ENCODE peak calls at places on chromosome 18, in five cellular contexts. D, Q, K, W and L are unnamed samples.
A peak's percentile ranks its signal among the peaks of the same experiment; 100 is the strongest.

GRCh38 chr18:25349926-25350560 is 1.9 kb downstream of the ZNF521 start:
- DNase-seq in Q (no peak), D (no peak), W (no peak), K (no peak), L (no peak)

GRCh38 chr18:2027026-2027425 is 544.3 kb downstream of the METTL4 start:
- DNase-seq in D (no peak), K (no peak), Q (no peak), W (no peak), L (no peak)

GRCh38 chr18:49904871-49905555 is 91.7 kb upstream of the ACAA2 start:
- DNase-seq in D (no peak), W (no peak), K (no peak), Q (no peak), L (no peak)

GRCh38 chr18:6452194-6452593 is 37.5 kb upstream of the L3MBTL4 start:
- DNase-seq in D (no peak), K (no peak), Q (no peak), W (no peak), L (no peak)

GRCh38 chr18:26503382-26503781 is 45.0 kb downstream of the KCTD1 start:
- DNase-seq in D (no peak), Q (no peak), W (peak; percentile 31), K (no peak), L (no peak)

GRCh38 chr18:62044490-62045000 is 142.3 kb downstream of the PIGN start:
- DNase-seq in Q (no peak), W (no peak), K (no peak), D (no peak), L (no peak)

GRCh38 chr18:26747131-26747475 is 118.4 kb downstream of the AQP4 start:
- DNase-seq in Q (no peak), K (no peak), W (peak; percentile 7), D (no peak), L (no peak)

GRCh38 chr18:46536215-46536874 is 120.7 kb downstream of the LOXHD1 start:
- DNase-seq in Q (no peak), K (peak; percentile 35), W (no peak), D (no peak), L (no peak)

GRCh38 chr18:23837591-23837990 is 148.3 kb downstream of the LAMA3 start:
- DNase-seq in D (no peak), K (no peak), Q (no peak), W (peak; percentile 89), L (no peak)

GRCh38 chr18:55510809-55511208 is 77.2 kb downstream of the TCF4 start:
- DNase-seq in Q (no peak), K (no peak), W (peak; percentile 99), D (no peak), L (no peak)

GRCh38 chr18:2905802-2906521 is 59.2 kb downstream of the EMILIN2 start:
- DNase-seq in W (peak; percentile 47), Q (peak; percentile 87), K (peak; percentile 41), D (peak; percentile 30), L (peak; percentile 11)

GRCh38 chr18:62337336-62337735 is 12.2 kb downstream of the TNFRSF11A start:
- DNase-seq in Q (no peak), D (no peak), W (no peak), K (no peak), L (no peak)

GRCh38 chr18:67608909-67609308 is 92.4 kb upstream of the DSEL start:
- DNase-seq in W (peak; percentile 69), K (no peak), D (no peak), Q (no peak), L (no peak)

GRCh38 chr18:6885992-6886823 is 156.7 kb downstream of the ARHGAP28 start:
- DNase-seq in Q (no peak), W (peak; percentile 70), K (peak; percentile 27), D (peak; percentile 55), L (peak; percentile 16)

GRCh38 chr18:24354278-24354677 is 43.3 kb downstream of the OSBPL1A start:
- DNase-seq in K (no peak), D (no peak), W (no peak), Q (no peak), L (no peak)

GRCh38 chr18:62852851-62853250 is 137.5 kb downstream of the PHLPP1 start:
- DNase-seq in K (no peak), Q (no peak), D (no peak), W (peak; percentile 55), L (no peak)

GRCh38 chr18:5970032-5970431 is 74.7 kb upstream of the TMEM200C start:
- DNase-seq in W (no peak), Q (no peak), D (no peak), K (no peak), L (no peak)

GRCh38 chr18:21740474-21740723 is 193 bp upstream of the MIB1 start:
- DNase-seq in D (no peak), Q (peak; percentile 99), W (no peak), K (peak; percentile 65), L (no peak)

GRCh38 chr18:50058731-50059130 is 136.2 kb downstream of the MYO5B start:
- DNase-seq in W (no peak), D (no peak), K (no peak), Q (no peak), L (no peak)

GRCh38 chr18:616380-616995 is 19.7 kb downstream of the CLUL1 start:
- DNase-seq in Q (no peak), W (peak; percentile 73), D (peak; percentile 13), K (peak; percentile 36), L (peak; percentile 27)

GRCh38 chr18:48940854-48941531 is 9.8 kb downstream of the SMAD7 start:
- DNase-seq in K (no peak), W (no peak), D (no peak), Q (peak; percentile 71), L (no peak)

GRCh38 chr18:31154186-31154585 is 8.5 kb downstream of the DSC1 start:
- DNase-seq in Q (no peak), W (no peak), K (no peak), D (no peak), L (no peak)

GRCh38 chr18:48843162-48843561 is 107.6 kb downstream of the SMAD7 start:
- DNase-seq in D (no peak), Q (peak; percentile 37), K (no peak), W (no peak), L (no peak)

GRCh38 chr18:25830787-25831186 is 259.6 kb downstream of the SS18 start:
- DNase-seq in W (peak; percentile 71), Q (no peak), K (no peak), D (no peak), L (peak; percentile 36)

GRCh38 chr18:77131652-77132368 is 773 bp downstream of the MBP start:
- DNase-seq in Q (peak; percentile 91), W (peak; percentile 32), D (peak; percentile 73), K (no peak), L (no peak)

GRCh38 chr18:54181856-54182612 is 42.4 kb downstream of the MBD2 start:
- DNase-seq in D (no peak), K (no peak), W (peak; percentile 43), Q (no peak), L (no peak)

GRCh38 chr18:8895341-8895740 is 190.0 kb downstream of the MTCL1 start:
- DNase-seq in Q (no peak), D (no peak), K (no peak), W (no peak), L (no peak)

GRCh38 chr18:8895987-8896619 is 190.7 kb downstream of the MTCL1 start:
- DNase-seq in Q (no peak), K (no peak), W (peak; percentile 75), D (no peak), L (peak; percentile 78)

GRCh38 chr18:8900552-8900951 is 195.2 kb downstream of the MTCL1 start:
- DNase-seq in D (no peak), Q (no peak), W (no peak), K (no peak), L (no peak)

GRCh38 chr18:8901019-8901418 is 195.7 kb downstream of the MTCL1 start:
- DNase-seq in K (no peak), Q (no peak), D (no peak), W (no peak), L (no peak)

DNA sequence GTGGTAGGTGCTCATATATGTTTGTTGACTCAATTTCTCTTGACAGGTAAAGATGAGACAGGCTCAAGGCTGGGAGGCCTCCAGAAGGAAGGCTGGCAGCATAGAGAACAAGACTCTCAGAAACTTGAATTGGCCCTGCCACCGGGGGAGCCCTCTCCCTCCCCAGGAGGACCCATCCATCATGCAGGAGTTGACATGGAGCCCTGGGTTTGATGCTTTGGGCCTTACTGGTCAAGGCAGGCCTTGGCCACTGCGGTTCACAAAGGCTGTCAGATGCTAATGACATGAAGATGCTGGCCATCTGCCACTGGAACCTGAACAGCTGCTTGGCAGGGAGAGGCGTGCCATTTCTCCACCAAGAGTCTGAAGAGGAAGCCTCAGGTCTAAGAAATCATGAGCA is 193.6 kb downstream of the MTCL1 start:
- DNase-seq in D (peak; percentile 46), K (no peak), W (no peak), Q (no peak), L (no peak)
- TF ChIP-seq CTCF in D (no peak), K (no peak), W (no peak), Q (no peak), L (no peak)

GRCh38 chr18:35939166-35939565 is 33.3 kb upstream of the RMP24 start:
- DNase-seq in W (peak; percentile 6), K (no peak), D (no peak), Q (no peak), L (no peak)
- TF ChIP-seq CTCF in W (peak; percentile 30), K (no peak), D (no peak), Q (peak; percentile 22), L (peak; percentile 13)

GRCh38 chr18:73888565-73888964 is 259.1 kb downstream of the FBXO15 start:
- DNase-seq in Q (no peak), K (no peak), W (no peak), D (no peak), L (no peak)

GRCh38 chr18:73895701-73896100 is 251.9 kb downstream of the FBXO15 start:
- DNase-seq in Q (no peak), D (no peak), W (no peak), K (no peak), L (no peak)

GRCh38 chr18:73893879-73894278 is 253.8 kb downstream of the FBXO15 start:
- DNase-seq in K (no peak), D (no peak), W (no peak), Q (no peak), L (no peak)

GRCh38 chr18:73887801-73888200 is 259.8 kb downstream of the FBXO15 start:
- DNase-seq in W (no peak), K (no peak), D (no peak), Q (no peak), L (no peak)

DNA sequence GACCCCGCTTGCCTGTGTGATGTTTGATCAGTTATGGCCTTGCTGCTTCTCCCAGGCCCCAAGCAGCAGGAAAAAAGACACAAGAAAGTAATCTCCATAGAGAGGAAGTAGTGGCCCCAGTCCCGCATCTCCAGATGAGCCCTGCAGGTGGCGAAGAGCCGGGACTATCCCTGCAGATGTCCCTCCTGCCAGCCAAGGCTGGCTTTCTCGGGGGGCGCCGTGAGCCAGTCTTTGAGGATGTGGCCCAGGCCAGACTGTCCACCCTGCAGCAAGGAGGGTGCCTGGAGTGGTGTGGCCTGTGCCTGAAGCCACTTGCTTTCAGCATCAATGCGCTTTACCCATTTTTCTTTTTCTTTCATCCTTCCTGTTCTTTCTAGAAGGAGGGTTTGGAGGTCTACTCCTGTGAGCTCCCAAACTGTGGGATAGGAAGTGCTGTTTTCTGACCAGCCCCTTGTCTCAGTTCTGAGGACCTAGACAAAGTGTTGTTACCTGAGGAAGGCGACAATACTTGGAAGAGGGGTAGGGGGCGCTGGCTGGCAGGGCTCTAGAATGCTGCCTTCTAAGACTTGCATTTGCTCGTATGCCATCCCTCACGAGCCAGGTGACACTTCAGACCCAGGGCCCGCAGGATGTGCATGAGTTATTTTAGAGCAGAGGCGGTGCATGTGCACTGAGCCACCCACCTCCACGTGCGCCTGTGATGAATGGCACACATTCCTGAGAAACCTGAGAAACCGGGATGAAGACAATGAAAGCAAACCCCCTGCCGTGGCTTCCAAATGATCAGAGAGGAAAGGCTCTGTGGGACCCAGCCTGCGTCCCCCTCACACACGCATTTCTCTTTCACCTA is 255.8 kb downstream of the FBXO15 start:
- DNase-seq in D (no peak), W (no peak), K (no peak), Q (no peak), L (no peak)
- TF ChIP-seq CTCF in D (no peak), W (no peak), K (no peak), Q (no peak), L (no peak)

GRCh38 chr18:44130365-44130942 is 550.2 kb upstream of the SETBP1 start:
- DNase-seq in D (peak; percentile 13), K (peak; percentile 3), Q (no peak), W (peak; percentile 61), L (no peak)
- TF ChIP-seq CTCF in D (peak; percentile 62), K (peak; percentile 45), Q (peak; percentile 70), W (peak; percentile 69), L (peak; percentile 69)